ENCODE peak calls at places on chromosomes 2 and 18, in four cellular contexts. T is stimulated activated CD4-positive, alpha-beta T cell treated with anti-CD3 and anti-CD28 coated beads, Interleukin-2, amount 100 ng/mL, for 24 hours; O is cardiac fibroblast; H is foreskin fibroblast. M is an unnamed sample.

GRCh38 chr2:240995041-240995960 is 3.1 kb upstream of the SNED1 start:
- DNase-seq in O (no peak), T (no peak), H (no peak), M (no peak)

GRCh38 chr2:63488118-63488713 is 100.1 kb downstream of the WDPCP start:
- DNase-seq in T (peak; percentile 5), H (peak; percentile 13), O (peak; percentile 69), M (peak; percentile 13)

GRCh38 chr18:10006261-10006903 is 92.6 kb downstream of the VAPA start:
- DNase-seq in H (peak; percentile 58), O (peak; percentile 56), T (no peak), M (no peak)

GRCh38 chr2:139805378-139805777 is 1025.2 kb upstream of the NXPH2 start:
- DNase-seq in O (no peak), H (no peak), T (no peak), M (no peak)

GRCh38 chr2:235390108-235390815 is 103.6 kb upstream of the AGAP1 start:
- DNase-seq in O (no peak), H (no peak), T (peak; percentile 45), M (no peak)

GRCh38 chr2:42328148-42328833 is 32.7 kb downstream of the COX7A2L start:
- DNase-seq in O (peak; percentile 68), T (no peak), H (no peak), M (no peak)

GRCh38 chr2:109330056-109330455 is 201.1 kb downstream of the SH3RF3 start:
- DNase-seq in T (no peak), O (peak; percentile 49), H (peak; percentile 63), M (no peak)

GRCh38 chr2:183868707-183869106 is 729.6 kb upstream of the ZNF804A start:
- DNase-seq in O (peak; percentile 11), T (no peak), H (no peak), M (no peak)

GRCh38 chr2:232776435-232776834 is at the start of gene KCNJ13:
- DNase-seq in H (no peak), T (no peak), O (no peak), M (no peak)

GRCh38 chr2:84481702-84482101 is 22.6 kb upstream of the SUCLG1 start:
- DNase-seq in T (peak; percentile 2), H (peak; percentile 67), O (peak; percentile 84), M (no peak)